ENCODE peak calls at places on chromosomes 1 and 21, in nine cellular contexts. W is MCF 10A; M is spleen; I is GM12878; X is upper lobe of right lung; T is glutamatergic neuron; R is HCT116; Q is ovary; Z is CD8-positive, alpha-beta T cell. U is an unnamed sample.

GRCh38 chr1:30668026-30668425 is 55.4 kb downstream of the MATN1 start:
- DNase-seq in X (peak), Q (peak), W (peak), Z (no peak), T (no peak), R (no peak), M (peak), I (no peak), U (no peak)

GRCh38 chr1:83860506-83861221 is 138.3 kb downstream of the TTLL7 start:
- DNase-seq in X (peak), M (peak), Q (peak), W (peak), Z (peak), T (peak), R (peak), I (no peak), U (no peak)

GRCh38 chr1:239802275-239802674 is 289.4 kb upstream of the FMN2 start:
- DNase-seq in Z (no peak), I (no peak), Q (no peak), M (no peak), R (no peak), X (no peak), T (no peak), W (no peak), U (no peak)

GRCh38 chr1:214018605-214019268 is 31.0 kb downstream of the PROX1 start:
- DNase-seq in T (no peak), Z (no peak), W (no peak), M (no peak), I (peak), X (no peak), Q (no peak), R (no peak), U (no peak)

GRCh38 chr21:28148400-28149064 is 844.1 kb downstream of the LTN1 start:
- DNase-seq in I (no peak), T (no peak), R (no peak), M (no peak), Q (no peak), W (peak), Z (no peak), X (no peak), U (no peak)

GRCh38 chr1:117540532-117540931 is 65.3 kb upstream of the TENT5C start:
- DNase-seq in Z (no peak), R (no peak), M (no peak), X (no peak), W (no peak), I (no peak), Q (no peak), T (no peak), U (no peak)

GRCh38 chr1:3858231-3858981 is 1.1 kb downstream of the DFFB start:
- DNase-seq in I (no peak), Q (no peak), R (no peak), M (peak), W (peak), Z (no peak), X (no peak), T (peak), U (peak)

GRCh38 chr1:192913683-192914082 is 104.8 kb downstream of the RGS2 start:
- DNase-seq in M (no peak), Z (no peak), I (no peak), X (no peak), W (peak), Q (peak), T (no peak), R (no peak), U (no peak)

GRCh38 chr1:185561629-185562028 is 172.6 kb upstream of the HMCN1 start:
- DNase-seq in T (no peak), Z (no peak), I (no peak), Q (no peak), R (no peak), W (no peak), X (no peak), M (no peak), U (no peak)

GRCh38 chr1:197029749-197030148 is 37.3 kb downstream of the F13B start:
- DNase-seq in X (no peak), Z (no peak), T (no peak), R (no peak), W (no peak), Q (no peak), I (no peak), M (no peak), U (no peak)

GRCh38 chr1:228317891-228318810 is 88.5 kb downstream of the TRIM11 start:
- DNase-seq in M (peak), T (no peak), X (peak), W (no peak), I (no peak), Z (no peak), R (no peak), Q (peak), U (no peak)

GRCh38 chr21:35206141-35207125 is 157.3 kb upstream of the RUNX1 start:
- DNase-seq in W (peak), M (no peak), R (no peak), I (no peak), X (no peak), T (no peak), Q (peak), Z (no peak), U (no peak)

DNA sequence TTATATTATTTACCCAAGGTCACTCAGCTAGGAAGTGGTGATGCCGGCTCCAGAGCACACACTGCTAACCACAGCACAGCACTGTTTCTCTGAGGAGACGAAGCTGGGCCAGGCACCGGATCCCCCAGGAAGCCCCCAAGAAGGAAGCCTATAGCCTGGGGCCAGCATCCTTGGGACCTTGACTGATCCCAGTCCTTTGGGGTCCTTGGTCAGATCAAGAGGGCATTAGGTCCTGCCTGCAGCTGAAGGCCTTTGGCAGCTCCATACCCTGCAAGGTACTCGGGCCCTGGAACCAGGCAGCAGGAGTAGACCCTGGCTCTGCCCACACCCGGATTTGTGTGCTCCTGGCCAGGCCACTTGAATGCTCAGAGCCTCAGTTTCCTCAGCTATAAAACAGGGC is 128.0 kb downstream of the LACTBL1 start:
- DNase-seq in Z (no peak), X (no peak), I (no peak), Q (no peak), M (no peak), T (no peak), W (no peak), R (no peak), U (no peak)
- TF ChIP-seq CTCF in Z (no peak), X (no peak), I (no peak), Q (no peak), M (no peak), T (no peak), W (no peak), R (no peak), U (no peak)

GRCh38 chr1:41416552-41417334 is 55.5 kb downstream of the FOXO6 start:
- DNase-seq in M (peak), X (peak), Z (peak), Q (peak), I (peak), T (peak), W (peak), R (peak), U (peak)
- TF ChIP-seq CTCF in M (peak), X (peak), Z (peak), Q (peak), I (peak), T (peak), W (peak), R (peak), U (peak)

GRCh38 chr1:94332952-94333351 is 85.2 kb upstream of the ABCD3 start:
- DNase-seq in I (no peak), X (no peak), Q (no peak), T (no peak), R (no peak), W (no peak), M (no peak), Z (no peak), U (no peak)

GRCh38 chr1:94332516-94332915 is 85.7 kb upstream of the ABCD3 start:
- DNase-seq in W (no peak), R (no peak), Q (no peak), X (no peak), T (no peak), I (no peak), M (no peak), Z (no peak), U (no peak)

GRCh38 chr1:94329276-94329675 is 88.9 kb upstream of the ABCD3 start:
- DNase-seq in I (no peak), R (no peak), Z (no peak), M (no peak), W (no peak), Q (no peak), X (no peak), T (no peak), U (no peak)

GRCh38 chr1:94327001-94327685 is 89.8 kb upstream of the ARHGAP29 start:
- DNase-seq in T (peak), I (no peak), Q (peak), X (no peak), R (peak), W (no peak), Z (no peak), M (no peak), U (no peak)

DNA sequence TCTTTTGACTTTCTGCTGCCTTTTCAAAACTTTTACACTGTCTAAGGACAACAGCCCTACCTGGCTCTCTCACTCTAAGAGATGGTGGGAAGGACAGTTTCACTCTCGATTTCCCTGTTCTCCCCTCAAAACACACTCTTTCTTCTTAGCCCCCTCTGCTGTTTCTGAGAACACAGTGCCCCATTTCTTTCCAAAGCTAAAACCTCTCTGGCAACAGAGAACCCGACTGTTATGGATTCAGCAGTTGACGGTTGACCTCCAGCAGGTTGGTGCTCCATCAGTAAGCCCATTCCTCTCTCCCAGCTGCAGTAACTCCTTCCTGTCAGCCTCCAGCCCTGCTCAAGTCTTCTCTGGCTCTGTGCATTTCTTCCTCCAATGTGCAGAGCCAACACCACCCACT is 88.2 kb upstream of the ABCD3 start:
- DNase-seq in X (no peak), Z (no peak), I (no peak), Q (no peak), M (no peak), W (peak), R (no peak), T (no peak), U (no peak)
- TF ChIP-seq CTCF in X (peak), Z (no peak), I (no peak), Q (no peak), M (peak), W (peak), R (peak), T (no peak), U (no peak)

DNA sequence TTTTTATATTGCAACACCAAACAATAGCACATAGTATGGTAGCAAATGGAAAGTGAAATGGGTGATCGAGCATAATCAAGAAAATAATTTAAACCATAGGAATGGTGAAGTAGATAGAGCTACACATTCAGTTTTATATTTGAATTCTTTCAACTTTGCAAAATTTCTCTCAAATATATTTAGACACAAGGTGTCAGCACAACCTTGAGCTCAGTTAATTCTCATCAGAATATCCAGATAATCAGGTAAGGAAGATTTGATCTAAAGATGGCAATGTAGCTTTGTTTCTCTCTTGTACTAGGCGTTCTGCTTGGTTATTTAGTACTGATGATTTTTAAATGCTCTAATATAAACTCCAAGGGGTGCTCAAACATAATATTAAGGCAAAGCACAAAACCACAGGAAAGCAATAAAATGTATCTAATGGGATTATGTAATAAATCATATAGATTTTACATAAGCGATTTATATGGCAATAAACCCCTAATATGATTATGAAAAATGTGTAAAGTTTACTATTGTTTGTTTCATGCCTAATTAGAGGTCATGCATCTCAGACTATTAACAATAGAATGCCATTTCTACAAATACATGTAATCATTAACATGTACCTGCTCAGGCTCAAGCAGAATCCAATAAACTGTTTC is 32.4 kb upstream of the SERTAD4 start:
- DNase-seq in X (no peak), T (no peak), Z (no peak), I (no peak), Q (no peak), W (peak), M (no peak), R (no peak), U (no peak)
- TF ChIP-seq CTCF in X (peak), T (no peak), Z (no peak), I (no peak), Q (no peak), W (peak), M (no peak), R (peak), U (no peak)

GRCh38 chr1:153195216-153195615 is 8.0 kb upstream of the LELP1 start:
- DNase-seq in T (no peak), X (no peak), W (no peak), I (no peak), Z (no peak), R (no peak), Q (no peak), M (no peak), U (no peak)

GRCh38 chr1:153194331-153195050 is 8.7 kb upstream of the LELP1 start:
- DNase-seq in I (no peak), T (no peak), X (no peak), W (no peak), Q (no peak), M (no peak), Z (no peak), R (no peak), U (no peak)

GRCh38 chr1:153190373-153190772 is 12.9 kb upstream of the LELP1 start:
- DNase-seq in Q (no peak), I (no peak), M (no peak), X (no peak), W (peak), T (no peak), R (peak), Z (no peak), U (no peak)

DNA sequence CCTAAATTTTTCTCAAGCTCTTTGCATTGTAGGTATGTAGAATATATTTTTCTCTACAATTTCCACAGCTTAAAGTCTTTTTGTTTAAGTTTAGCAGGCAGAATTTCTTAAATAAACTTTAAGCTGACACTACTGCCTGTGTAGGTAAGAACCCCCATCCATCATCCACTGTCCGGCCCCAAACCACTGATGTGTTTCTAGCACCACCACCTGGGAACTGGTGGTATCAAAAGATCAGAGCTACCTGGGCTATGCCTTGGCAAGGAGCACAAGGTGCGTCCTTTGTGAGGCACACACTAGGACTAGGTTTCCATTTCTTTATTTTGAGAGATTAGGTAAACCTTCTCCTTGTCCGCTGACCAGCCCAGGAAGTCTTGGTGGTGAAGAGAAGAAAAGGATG is 10.5 kb upstream of the LELP1 start:
- DNase-seq in Q (no peak), R (peak), W (peak), X (no peak), I (no peak), M (no peak), Z (no peak), T (peak), U (no peak)
- TF ChIP-seq CTCF in Q (no peak), R (peak), W (peak), X (no peak), I (peak), M (no peak), Z (no peak), T (no peak), U (peak)

GRCh38 chr21:36541721-36542139 is 61.8 kb upstream of the CLDN14 start:
- DNase-seq in R (no peak), X (no peak), Q (no peak), Z (no peak), T (no peak), W (no peak), I (no peak), M (no peak), U (no peak)

GRCh38 chr21:36539434-36540150 is 59.7 kb upstream of the CLDN14 start:
- DNase-seq in Z (no peak), W (no peak), I (no peak), M (no peak), Q (no peak), T (no peak), R (no peak), X (no peak), U (no peak)

GRCh38 chr21:36535618-36536241 is 55.8 kb upstream of the CLDN14 start:
- DNase-seq in I (peak), Z (no peak), M (no peak), X (no peak), R (no peak), W (no peak), Q (no peak), T (peak), U (no peak)

GRCh38 chr21:36540700-36541099 is 60.8 kb upstream of the CLDN14 start:
- DNase-seq in Q (no peak), T (no peak), R (no peak), W (no peak), Z (no peak), M (no peak), I (no peak), X (no peak), U (no peak)

DNA sequence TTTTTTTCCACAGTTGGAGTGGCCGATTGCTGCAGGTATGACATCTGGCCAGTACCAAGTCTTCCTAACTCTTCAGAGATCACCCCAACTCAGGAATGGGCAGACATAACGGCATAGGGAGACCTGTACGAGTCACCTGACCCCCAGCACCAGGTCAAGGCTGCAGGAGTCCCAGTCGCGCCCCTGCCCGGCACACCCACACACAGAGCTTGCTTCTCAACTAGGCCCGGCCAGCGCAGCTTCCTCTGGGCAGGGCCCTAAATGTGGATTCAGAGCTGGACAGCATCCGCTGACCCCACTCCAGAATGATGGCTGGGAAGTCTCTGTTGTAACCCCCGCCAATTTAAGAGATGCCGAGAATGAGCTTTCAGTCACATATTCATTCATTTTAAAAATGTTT is 58.8 kb upstream of the CLDN14 start:
- DNase-seq in M (no peak), T (no peak), Z (no peak), R (no peak), I (no peak), W (no peak), X (no peak), Q (no peak), U (no peak)
- TF ChIP-seq CTCF in M (no peak), T (no peak), Z (no peak), R (no peak), I (no peak), W (no peak), X (no peak), Q (no peak), U (no peak)

DNA sequence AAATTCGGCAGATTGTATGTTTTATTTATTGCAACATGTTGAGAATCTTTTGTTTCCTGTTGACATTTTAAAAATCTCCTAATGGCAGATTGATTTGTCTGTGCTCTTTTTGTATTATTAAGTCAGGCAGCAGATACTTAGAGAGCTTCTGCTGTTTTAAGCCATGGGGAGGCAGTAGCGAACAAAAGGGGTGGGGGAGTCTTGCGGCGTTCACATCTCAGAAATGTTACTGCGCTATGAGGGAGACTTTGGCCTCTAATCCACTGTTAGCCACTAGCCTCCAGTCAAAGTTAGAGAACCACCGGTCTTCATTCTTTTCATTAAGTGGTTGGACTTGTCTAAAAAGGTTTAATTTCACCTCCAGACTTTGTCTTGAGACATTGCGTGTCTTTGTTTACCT is 93.6 kb downstream of the DYRK1A start:
- DNase-seq in M (no peak), I (no peak), T (peak), X (no peak), Z (no peak), W (no peak), Q (no peak), R (no peak), U (no peak)
- TF ChIP-seq CTCF in M (no peak), I (no peak), T (no peak), X (no peak), Z (no peak), W (no peak), Q (no peak), R (no peak), U (no peak)

GRCh38 chr1:53946252-53947171 is at the start of gene LRRC42:
- DNase-seq in W (no peak), X (no peak), Q (no peak), Z (no peak), T (no peak), R (no peak), I (no peak), M (no peak), U (no peak)
- TF ChIP-seq CTCF in W (peak), X (peak), Q (no peak), Z (no peak), T (no peak), R (no peak), I (peak), M (no peak), U (peak)

DNA sequence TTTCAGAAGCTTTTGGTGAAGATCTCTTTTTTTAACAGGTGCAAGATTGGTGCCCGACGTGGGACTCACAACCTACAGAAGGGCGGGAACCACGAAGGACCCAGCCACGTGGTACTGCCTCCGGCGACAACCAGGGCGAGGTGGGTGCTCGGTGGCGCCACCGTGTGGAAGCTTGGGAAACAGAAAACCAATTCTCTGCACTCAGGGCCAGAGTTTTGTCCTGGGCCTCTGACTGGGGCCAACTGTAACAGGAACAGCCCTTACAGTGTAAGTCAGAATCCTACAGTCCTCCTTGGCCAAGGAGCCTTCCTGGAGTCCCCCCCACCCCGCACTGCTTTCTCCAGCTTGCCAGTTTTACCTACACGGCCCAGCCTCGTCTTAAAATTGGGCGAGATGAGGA is 11.6 kb upstream of the S100A7A start:
- DNase-seq in I (no peak), Q (no peak), W (peak), R (peak), M (peak), X (peak), Z (peak), T (peak), U (no peak)
- TF ChIP-seq CTCF in I (peak), Q (no peak), W (peak), R (peak), M (peak), X (peak), Z (peak), T (peak), U (peak)

GRCh38 chr1:16236091-16236494 is 890 bp downstream of the CPLANE2 start:
- DNase-seq in X (peak), I (peak), Q (no peak), T (no peak), W (peak), M (no peak), R (peak), Z (peak), U (peak)
- TF ChIP-seq CTCF in X (peak), I (peak), Q (no peak), T (no peak), W (peak), M (no peak), R (no peak), Z (peak), U (peak)